ENCODE peak calls at places on chromosomes 3 and 15, in nine cellular contexts. One of them, this sample, is unnamed. For H3K4me1 and H3K36me3, the result is how much of the 10 kb centered on the place peaks cover.

GRCh38 chr15:37106490-37107001 is 6.2 kb upstream of the MEIS2 start:
- DNase-seq in PC-9: no peak
- DNase-seq in CD8-positive, alpha-beta memory T cell: no peak
- DNase-seq in neuronal stem cell: peak
- DNase-seq in IMR-90: peak
- DNase-seq in left ventricle myocardium inferior: peak
- DNase-seq in sigmoid colon: peak
- DNase-seq in lower lobe of right lung: no peak
- DNase-seq in Panc1: no peak
- DNase-seq in this sample: no peak

GRCh38 chr3:171462224-171462623 is 2.0 kb upstream of the TNIK start:
- DNase-seq in left ventricle myocardium inferior: no peak
- DNase-seq in sigmoid colon: no peak
- DNase-seq in IMR-90: no peak
- DNase-seq in PC-9: no peak
- DNase-seq in CD8-positive, alpha-beta memory T cell: no peak
- DNase-seq in neuronal stem cell: no peak
- DNase-seq in Panc1: no peak
- DNase-seq in lower lobe of right lung: no peak
- DNase-seq in this sample: peak

GRCh38 chr3:58535531-58536500 is 1.2 kb downstream of the ACOX2 start:
- DNase-seq in left ventricle myocardium inferior: no peak
- DNase-seq in Panc1: no peak
- DNase-seq in PC-9: no peak
- DNase-seq in CD8-positive, alpha-beta memory T cell: no peak
- DNase-seq in lower lobe of right lung: no peak
- DNase-seq in neuronal stem cell: no peak
- DNase-seq in sigmoid colon: no peak
- DNase-seq in IMR-90: no peak
- DNase-seq in this sample: no peak

GRCh38 chr3:23203651-23204111 is 554 bp downstream of the UBE2E2 start:
- DNase-seq in IMR-90: peak
- DNase-seq in PC-9: no peak
- DNase-seq in Panc1: no peak
- DNase-seq in left ventricle myocardium inferior: no peak
- DNase-seq in sigmoid colon: peak
- DNase-seq in lower lobe of right lung: peak
- DNase-seq in CD8-positive, alpha-beta memory T cell: no peak
- DNase-seq in neuronal stem cell: no peak
- DNase-seq in this sample: peak

GRCh38 chr3:67005974-67006373 is 7.9 kb downstream of the KBTBD8 start:
- DNase-seq in sigmoid colon: no peak
- DNase-seq in IMR-90: no peak
- DNase-seq in CD8-positive, alpha-beta memory T cell: no peak
- DNase-seq in PC-9: no peak
- DNase-seq in Panc1: no peak
- DNase-seq in lower lobe of right lung: no peak
- DNase-seq in neuronal stem cell: no peak
- DNase-seq in left ventricle myocardium inferior: no peak
- DNase-seq in this sample: no peak

GRCh38 chr3:194740859-194741486 is 55.3 kb downstream of the FAM43A start:
- DNase-seq in CD8-positive, alpha-beta memory T cell: no peak
- DNase-seq in IMR-90: peak
- DNase-seq in neuronal stem cell: no peak
- DNase-seq in PC-9: peak
- DNase-seq in lower lobe of right lung: peak
- DNase-seq in sigmoid colon: no peak
- DNase-seq in Panc1: no peak
- DNase-seq in left ventricle myocardium inferior: no peak
- DNase-seq in this sample: no peak

GRCh38 chr15:60179786-60180391 is 175.8 kb downstream of the FOXB1 start:
- DNase-seq in PC-9: no peak
- DNase-seq in left ventricle myocardium inferior: no peak
- DNase-seq in Panc1: peak
- DNase-seq in sigmoid colon: no peak
- DNase-seq in neuronal stem cell: peak
- DNase-seq in lower lobe of right lung: no peak
- DNase-seq in CD8-positive, alpha-beta memory T cell: peak
- DNase-seq in IMR-90: peak
- DNase-seq in this sample: peak

GRCh38 chr3:184545769-184546168 is 15.8 kb upstream of the EPHB3 start:
- DNase-seq in Panc1: no peak
- DNase-seq in IMR-90: no peak
- DNase-seq in left ventricle myocardium inferior: no peak
- DNase-seq in lower lobe of right lung: no peak
- DNase-seq in PC-9: no peak
- DNase-seq in neuronal stem cell: no peak
- DNase-seq in sigmoid colon: peak
- DNase-seq in CD8-positive, alpha-beta memory T cell: no peak
- DNase-seq in this sample: no peak

GRCh38 chr3:70989174-70989573 is 594.4 kb downstream of the FOXP1 start:
- DNase-seq in left ventricle myocardium inferior: no peak
- DNase-seq in lower lobe of right lung: no peak
- DNase-seq in PC-9: no peak
- DNase-seq in Panc1: no peak
- DNase-seq in IMR-90: peak
- DNase-seq in sigmoid colon: no peak
- DNase-seq in CD8-positive, alpha-beta memory T cell: no peak
- DNase-seq in neuronal stem cell: no peak
- DNase-seq in this sample: no peak

GRCh38 chr3:53776494-53777101 is 69.6 kb downstream of the CHDH start:
- DNase-seq in Panc1: no peak
- DNase-seq in sigmoid colon: no peak
- DNase-seq in PC-9: no peak
- DNase-seq in left ventricle myocardium inferior: no peak
- DNase-seq in IMR-90: peak
- DNase-seq in neuronal stem cell: no peak
- DNase-seq in CD8-positive, alpha-beta memory T cell: no peak
- DNase-seq in lower lobe of right lung: no peak
- DNase-seq in this sample: no peak

GRCh38 chr15:52254331-52254730 is 41.3 kb downstream of the MYO5C start:
- DNase-seq in sigmoid colon: no peak
- DNase-seq in neuronal stem cell: no peak
- DNase-seq in PC-9: no peak
- DNase-seq in left ventricle myocardium inferior: no peak
- DNase-seq in CD8-positive, alpha-beta memory T cell: no peak
- DNase-seq in Panc1: no peak
- DNase-seq in lower lobe of right lung: no peak
- DNase-seq in IMR-90: no peak
- DNase-seq in this sample: no peak

GRCh38 chr15:90257776-90258175 is 7.7 kb upstream of the NGRN start:
- DNase-seq in Panc1: no peak
- DNase-seq in left ventricle myocardium inferior: no peak
- DNase-seq in IMR-90: no peak
- DNase-seq in PC-9: no peak
- DNase-seq in neuronal stem cell: no peak
- DNase-seq in sigmoid colon: no peak
- DNase-seq in CD8-positive, alpha-beta memory T cell: no peak
- DNase-seq in lower lobe of right lung: no peak
- DNase-seq in this sample: no peak

GRCh38 chr15:39096608-39097007 is 484.3 kb upstream of the THBS1 start:
- DNase-seq in IMR-90: no peak
- DNase-seq in lower lobe of right lung: no peak
- DNase-seq in CD8-positive, alpha-beta memory T cell: no peak
- DNase-seq in sigmoid colon: no peak
- DNase-seq in neuronal stem cell: no peak
- DNase-seq in Panc1: no peak
- DNase-seq in PC-9: no peak
- DNase-seq in left ventricle myocardium inferior: no peak
- DNase-seq in this sample: no peak
- H3K4me1 ChIP-seq in IMR-90: under half
- H3K4me1 ChIP-seq in lower lobe of right lung: under half
- H3K4me1 ChIP-seq in CD8-positive, alpha-beta memory T cell: under half
- H3K4me1 ChIP-seq in sigmoid colon: under half
- H3K4me1 ChIP-seq in neuronal stem cell: under half
- H3K4me1 ChIP-seq in Panc1: under half
- H3K4me1 ChIP-seq in PC-9: under half
- H3K4me1 ChIP-seq in left ventricle myocardium inferior: under half
- H3K4me1 ChIP-seq in this sample: under half

GRCh38 chr3:128895843-128896365 is 16.5 kb downstream of the ACAD9 start:
- DNase-seq in lower lobe of right lung: no peak
- DNase-seq in CD8-positive, alpha-beta memory T cell: no peak
- DNase-seq in PC-9: no peak
- DNase-seq in left ventricle myocardium inferior: no peak
- DNase-seq in Panc1: no peak
- DNase-seq in sigmoid colon: no peak
- DNase-seq in IMR-90: peak
- DNase-seq in neuronal stem cell: no peak
- DNase-seq in this sample: no peak
- H3K36me3 ChIP-seq in lower lobe of right lung: half or more
- H3K36me3 ChIP-seq in CD8-positive, alpha-beta memory T cell: under half
- H3K36me3 ChIP-seq in PC-9: under half
- H3K36me3 ChIP-seq in left ventricle myocardium inferior: half or more
- H3K36me3 ChIP-seq in Panc1: under half
- H3K36me3 ChIP-seq in sigmoid colon: under half
- H3K36me3 ChIP-seq in IMR-90: half or more
- H3K36me3 ChIP-seq in neuronal stem cell: under half
- H3K36me3 ChIP-seq in this sample: half or more

GRCh38 chr15:40766906-40767837 is 2.6 kb upstream of the C15orf62 start:
- DNase-seq in CD8-positive, alpha-beta memory T cell: no peak
- DNase-seq in sigmoid colon: no peak
- DNase-seq in Panc1: no peak
- DNase-seq in PC-9: peak
- DNase-seq in IMR-90: peak
- DNase-seq in lower lobe of right lung: peak
- DNase-seq in left ventricle myocardium inferior: no peak
- DNase-seq in neuronal stem cell: no peak
- DNase-seq in this sample: no peak
- H3K4me1 ChIP-seq in CD8-positive, alpha-beta memory T cell: under half
- H3K4me1 ChIP-seq in sigmoid colon: under half
- H3K4me1 ChIP-seq in Panc1: under half
- H3K4me1 ChIP-seq in PC-9: half or more
- H3K4me1 ChIP-seq in IMR-90: under half
- H3K4me1 ChIP-seq in lower lobe of right lung: half or more
- H3K4me1 ChIP-seq in left ventricle myocardium inferior: under half
- H3K4me1 ChIP-seq in neuronal stem cell: under half
- H3K4me1 ChIP-seq in this sample: under half

DNA sequence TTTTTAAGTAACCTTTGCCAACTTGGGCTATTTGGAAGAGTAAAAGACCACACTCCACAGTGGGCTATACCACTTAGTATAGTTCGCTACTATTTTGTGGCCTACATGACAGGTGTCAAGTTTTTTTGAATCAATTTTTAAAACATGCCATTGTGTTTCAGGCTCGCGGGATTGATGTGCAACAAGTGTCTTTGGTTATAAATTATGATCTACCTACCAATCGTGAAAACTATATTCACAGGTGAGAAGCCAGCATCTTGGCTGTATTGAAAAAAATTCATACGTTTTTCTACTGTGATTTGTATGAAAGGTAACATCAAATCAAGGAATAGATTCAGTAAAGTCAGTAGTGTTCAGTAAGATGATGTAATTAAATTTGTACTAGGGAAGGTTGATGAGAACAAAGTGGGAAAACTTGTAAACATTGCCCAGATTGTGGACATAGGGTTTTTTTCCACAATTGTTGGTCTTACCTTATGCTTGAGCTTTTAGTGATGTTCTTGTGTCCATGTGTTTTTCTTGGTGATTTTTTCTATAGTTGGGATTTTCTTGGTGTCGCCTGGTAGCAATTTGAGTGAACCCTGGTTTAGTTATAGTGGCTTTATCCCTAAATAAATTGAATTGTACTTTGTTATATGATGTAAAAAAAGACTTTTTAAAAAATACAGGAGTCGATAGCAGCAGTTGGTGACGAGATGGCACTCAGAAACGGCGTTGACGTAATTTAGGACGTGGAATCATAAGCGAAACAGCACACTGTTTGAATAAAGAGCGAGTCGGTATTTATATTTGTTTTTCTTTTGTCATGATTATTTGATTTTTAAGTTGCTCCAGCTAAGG is 4.5 kb downstream of the EIF4A2 start:
- DNase-seq in CD8-positive, alpha-beta memory T cell: no peak
- DNase-seq in lower lobe of right lung: no peak
- DNase-seq in neuronal stem cell: no peak
- DNase-seq in sigmoid colon: no peak
- DNase-seq in left ventricle myocardium inferior: no peak
- DNase-seq in Panc1: no peak
- DNase-seq in PC-9: no peak
- DNase-seq in IMR-90: no peak
- DNase-seq in this sample: no peak
- H3K36me3 ChIP-seq in CD8-positive, alpha-beta memory T cell: half or more
- H3K36me3 ChIP-seq in lower lobe of right lung: half or more
- H3K36me3 ChIP-seq in neuronal stem cell: under half
- H3K36me3 ChIP-seq in sigmoid colon: half or more
- H3K36me3 ChIP-seq in left ventricle myocardium inferior: half or more
- H3K36me3 ChIP-seq in Panc1: half or more
- H3K36me3 ChIP-seq in PC-9: half or more
- H3K36me3 ChIP-seq in IMR-90: under half
- H3K36me3 ChIP-seq in this sample: half or more

This sample was measured in naive thymus-derived CD4-positive, alpha-beta T cell.